ENCODE peak calls at places on chromosomes 6 and 20, in six cellular contexts. One of them, this sample, is unnamed. For H3K27me3 and H3K36me3, the result is how much of the 10 kb centered on the place peaks cover.

GRCh38 chr6:99282479-99283062 is 66.9 kb downstream of the FAXC start:
- DNase-seq in heart right ventricle: no peak
- DNase-seq in cardiac muscle cell: peak
- DNase-seq in brain microvascular endothelial cell: no peak
- DNase-seq in GM06990: no peak
- DNase-seq in neural progenitor cell: peak
- DNase-seq in this sample: peak

GRCh38 chr6:20220345-20220744 is 8.1 kb upstream of the MBOAT1 start:
- DNase-seq in brain microvascular endothelial cell: no peak
- DNase-seq in heart right ventricle: no peak
- DNase-seq in cardiac muscle cell: no peak
- DNase-seq in GM06990: no peak
- DNase-seq in neural progenitor cell: no peak
- DNase-seq in this sample: no peak

GRCh38 chr6:18489335-18489734 is 102.2 kb downstream of the RNF144B start:
- DNase-seq in cardiac muscle cell: no peak
- DNase-seq in neural progenitor cell: no peak
- DNase-seq in GM06990: no peak
- DNase-seq in brain microvascular endothelial cell: no peak
- DNase-seq in heart right ventricle: no peak
- DNase-seq in this sample: no peak

GRCh38 chr6:83221302-83221701 is 28.1 kb downstream of the RWDD2A start:
- DNase-seq in cardiac muscle cell: peak
- DNase-seq in heart right ventricle: no peak
- DNase-seq in neural progenitor cell: no peak
- DNase-seq in brain microvascular endothelial cell: peak
- DNase-seq in GM06990: no peak
- DNase-seq in this sample: no peak

GRCh38 chr6:130724089-130724488 is 103.1 kb upstream of the SMLR1 start:
- DNase-seq in GM06990: no peak
- DNase-seq in cardiac muscle cell: no peak
- DNase-seq in brain microvascular endothelial cell: no peak
- DNase-seq in neural progenitor cell: no peak
- DNase-seq in heart right ventricle: no peak
- DNase-seq in this sample: no peak

GRCh38 chr6:140956567-140957306 is 1176.0 kb upstream of the GJE1 start:
- DNase-seq in GM06990: no peak
- DNase-seq in cardiac muscle cell: no peak
- DNase-seq in heart right ventricle: no peak
- DNase-seq in brain microvascular endothelial cell: no peak
- DNase-seq in neural progenitor cell: peak
- DNase-seq in this sample: no peak

GRCh38 chr6:6556738-6557503 is 31.6 kb upstream of the LY86 start:
- DNase-seq in GM06990: no peak
- DNase-seq in heart right ventricle: peak
- DNase-seq in brain microvascular endothelial cell: peak
- DNase-seq in neural progenitor cell: peak
- DNase-seq in cardiac muscle cell: peak
- DNase-seq in this sample: peak

GRCh38 chr6:53854843-53855567 is 60.2 kb downstream of the LRRC1 start:
- DNase-seq in neural progenitor cell: no peak
- DNase-seq in cardiac muscle cell: no peak
- DNase-seq in GM06990: no peak
- DNase-seq in brain microvascular endothelial cell: no peak
- DNase-seq in heart right ventricle: no peak
- DNase-seq in this sample: no peak

GRCh38 chr6:14068133-14068532 is 49.4 kb upstream of the CD83 start:
- DNase-seq in cardiac muscle cell: peak
- DNase-seq in GM06990: no peak
- DNase-seq in brain microvascular endothelial cell: peak
- DNase-seq in neural progenitor cell: no peak
- DNase-seq in heart right ventricle: no peak
- DNase-seq in this sample: no peak

GRCh38 chr6:98094696-98095095 is 739.7 kb upstream of the POU3F2 start:
- DNase-seq in brain microvascular endothelial cell: no peak
- DNase-seq in cardiac muscle cell: no peak
- DNase-seq in heart right ventricle: no peak
- DNase-seq in GM06990: no peak
- DNase-seq in neural progenitor cell: no peak
- DNase-seq in this sample: no peak

GRCh38 chr6:15520616-15521203 is 142.1 kb downstream of the DTNBP1 start:
- DNase-seq in heart right ventricle: no peak
- DNase-seq in brain microvascular endothelial cell: no peak
- DNase-seq in neural progenitor cell: no peak
- DNase-seq in GM06990: no peak
- DNase-seq in cardiac muscle cell: no peak
- DNase-seq in this sample: peak

GRCh38 chr20:50398064-50398463 is 112.1 kb upstream of the PTPN1 start:
- DNase-seq in cardiac muscle cell: no peak
- DNase-seq in heart right ventricle: no peak
- DNase-seq in neural progenitor cell: no peak
- DNase-seq in brain microvascular endothelial cell: no peak
- DNase-seq in GM06990: no peak
- DNase-seq in this sample: no peak

GRCh38 chr6:63663147-63663877 is 27.7 kb downstream of the PHF3 start:
- DNase-seq in cardiac muscle cell: peak
- DNase-seq in neural progenitor cell: no peak
- DNase-seq in brain microvascular endothelial cell: peak
- DNase-seq in GM06990: no peak
- DNase-seq in heart right ventricle: no peak
- DNase-seq in this sample: no peak

GRCh38 chr20:32466739-32467505 is 108.8 kb downstream of the ASXL1 start:
- DNase-seq in GM06990: no peak
- DNase-seq in heart right ventricle: no peak
- DNase-seq in neural progenitor cell: no peak
- DNase-seq in brain microvascular endothelial cell: no peak
- DNase-seq in cardiac muscle cell: no peak
- DNase-seq in this sample: no peak

GRCh38 chr6:104711371-104711770 is 148.3 kb downstream of the HACE1 start:
- DNase-seq in brain microvascular endothelial cell: peak
- DNase-seq in GM06990: no peak
- DNase-seq in neural progenitor cell: no peak
- DNase-seq in heart right ventricle: no peak
- DNase-seq in cardiac muscle cell: peak
- DNase-seq in this sample: no peak

DNA sequence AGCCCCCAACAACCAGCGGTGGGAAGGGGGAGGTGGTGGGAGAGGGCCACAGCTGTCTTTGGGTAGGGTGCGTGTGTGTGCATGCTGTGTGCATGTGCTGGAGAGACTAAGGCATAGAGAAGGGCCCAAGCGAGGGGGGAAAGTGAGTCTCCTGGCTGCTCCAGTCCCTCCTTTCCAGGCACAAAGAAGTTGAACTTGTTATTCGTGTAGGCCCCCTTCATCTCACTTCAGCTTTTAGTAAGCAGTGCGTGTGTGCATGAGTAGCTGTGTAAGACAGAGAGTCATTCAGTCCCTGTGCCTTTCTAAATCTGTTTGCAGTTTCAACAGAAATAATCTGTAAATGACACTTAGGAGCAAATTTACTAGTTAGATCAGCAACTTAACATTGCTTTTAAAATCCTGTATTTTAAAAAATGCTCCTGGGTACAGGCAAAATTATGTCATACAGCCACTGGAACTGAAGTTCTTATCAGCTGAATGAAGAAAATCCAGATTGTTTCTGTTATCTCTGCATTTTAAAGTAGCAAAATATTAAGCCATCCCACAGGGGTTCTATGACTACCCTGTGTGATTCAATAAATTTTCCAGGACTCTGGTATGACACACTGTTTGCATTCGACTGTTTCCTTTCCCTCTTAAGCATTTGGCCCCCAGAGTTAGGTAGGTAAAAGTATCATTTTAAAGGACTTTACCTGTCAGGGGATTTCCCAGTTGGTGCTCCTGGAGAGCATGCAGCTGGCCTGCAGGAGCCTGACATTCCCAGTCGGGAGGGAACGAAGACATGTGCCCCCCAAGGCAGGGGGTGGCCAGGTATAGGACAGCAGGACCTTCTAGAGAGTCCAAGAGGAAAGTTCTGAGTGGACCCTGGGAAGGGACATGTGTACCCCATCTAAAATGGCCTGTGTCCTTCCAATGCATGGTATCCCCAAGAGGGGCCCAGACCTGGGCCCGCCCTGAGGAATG is 39.0 kb downstream of the MTRES1 start:
- DNase-seq in cardiac muscle cell: peak
- DNase-seq in neural progenitor cell: no peak
- DNase-seq in heart right ventricle: no peak
- DNase-seq in GM06990: no peak
- DNase-seq in brain microvascular endothelial cell: no peak
- DNase-seq in this sample: peak
- H3K4me3 ChIP-seq in cardiac muscle cell: no peak
- H3K4me3 ChIP-seq in neural progenitor cell: no peak
- H3K4me3 ChIP-seq in heart right ventricle: no peak
- H3K4me3 ChIP-seq in GM06990: no peak
- H3K4me3 ChIP-seq in brain microvascular endothelial cell: no peak
- H3K4me3 ChIP-seq in this sample: no peak

GRCh38 chr20:59948828-59949720 is 8.9 kb downstream of the FAM217B start:
- DNase-seq in neural progenitor cell: peak
- DNase-seq in cardiac muscle cell: peak
- DNase-seq in heart right ventricle: peak
- DNase-seq in GM06990: no peak
- DNase-seq in brain microvascular endothelial cell: peak
- DNase-seq in this sample: no peak

GRCh38 chr20:59945731-59946130 is 5.5 kb downstream of the FAM217B start:
- DNase-seq in neural progenitor cell: peak
- DNase-seq in GM06990: no peak
- DNase-seq in brain microvascular endothelial cell: no peak
- DNase-seq in cardiac muscle cell: no peak
- DNase-seq in heart right ventricle: no peak
- DNase-seq in this sample: no peak

GRCh38 chr20:59948212-59948611 is 8.0 kb downstream of the FAM217B start:
- DNase-seq in brain microvascular endothelial cell: no peak
- DNase-seq in neural progenitor cell: no peak
- DNase-seq in GM06990: no peak
- DNase-seq in heart right ventricle: no peak
- DNase-seq in cardiac muscle cell: no peak
- DNase-seq in this sample: no peak

GRCh38 chr20:59942245-59942644 is 2.1 kb downstream of the FAM217B start:
- DNase-seq in cardiac muscle cell: no peak
- DNase-seq in heart right ventricle: no peak
- DNase-seq in neural progenitor cell: no peak
- DNase-seq in GM06990: no peak
- DNase-seq in brain microvascular endothelial cell: no peak
- DNase-seq in this sample: no peak

GRCh38 chr20:59945175-59945574 is 5.0 kb downstream of the FAM217B start:
- DNase-seq in neural progenitor cell: no peak
- DNase-seq in brain microvascular endothelial cell: no peak
- DNase-seq in cardiac muscle cell: no peak
- DNase-seq in GM06990: no peak
- DNase-seq in heart right ventricle: no peak
- DNase-seq in this sample: no peak
- H3K27me3 ChIP-seq in neural progenitor cell: under half
- H3K27me3 ChIP-seq in brain microvascular endothelial cell: under half
- H3K27me3 ChIP-seq in cardiac muscle cell: under half
- H3K27me3 ChIP-seq in GM06990: under half
- H3K27me3 ChIP-seq in heart right ventricle: under half
- H3K27me3 ChIP-seq in this sample: under half

GRCh38 chr6:145929037-145929633 is 35.0 kb downstream of the SHPRH start:
- DNase-seq in neural progenitor cell: peak
- DNase-seq in GM06990: no peak
- DNase-seq in heart right ventricle: no peak
- DNase-seq in brain microvascular endothelial cell: peak
- DNase-seq in cardiac muscle cell: peak
- DNase-seq in this sample: no peak
- H3K36me3 ChIP-seq in neural progenitor cell: half or more
- H3K36me3 ChIP-seq in GM06990: under half
- H3K36me3 ChIP-seq in heart right ventricle: under half
- H3K36me3 ChIP-seq in brain microvascular endothelial cell: under half
- H3K36me3 ChIP-seq in cardiac muscle cell: under half
- H3K36me3 ChIP-seq in this sample: under half

GRCh38 chr20:11542645-11543044 is 375.0 kb upstream of the BTBD3 start:
- DNase-seq in neural progenitor cell: no peak
- DNase-seq in GM06990: no peak
- DNase-seq in cardiac muscle cell: no peak
- DNase-seq in brain microvascular endothelial cell: no peak
- DNase-seq in heart right ventricle: no peak
- DNase-seq in this sample: no peak

GRCh38 chr20:11549172-11550117 is 368.2 kb upstream of the BTBD3 start:
- DNase-seq in GM06990: no peak
- DNase-seq in brain microvascular endothelial cell: no peak
- DNase-seq in neural progenitor cell: no peak
- DNase-seq in heart right ventricle: no peak
- DNase-seq in cardiac muscle cell: peak
- DNase-seq in this sample: no peak

GRCh38 chr20:11540558-11540957 is 377.1 kb upstream of the BTBD3 start:
- DNase-seq in neural progenitor cell: no peak
- DNase-seq in heart right ventricle: no peak
- DNase-seq in GM06990: no peak
- DNase-seq in cardiac muscle cell: no peak
- DNase-seq in brain microvascular endothelial cell: no peak
- DNase-seq in this sample: peak

GRCh38 chr20:11544029-11544678 is 373.5 kb upstream of the BTBD3 start:
- DNase-seq in neural progenitor cell: peak
- DNase-seq in brain microvascular endothelial cell: peak
- DNase-seq in cardiac muscle cell: peak
- DNase-seq in GM06990: no peak
- DNase-seq in heart right ventricle: peak
- DNase-seq in this sample: peak
- H3K4me3 ChIP-seq in neural progenitor cell: no peak
- H3K4me3 ChIP-seq in brain microvascular endothelial cell: no peak
- H3K4me3 ChIP-seq in cardiac muscle cell: no peak
- H3K4me3 ChIP-seq in GM06990: no peak
- H3K4me3 ChIP-seq in heart right ventricle: no peak
- H3K4me3 ChIP-seq in this sample: no peak

GRCh38 chr20:40715491-40715890 is 26.5 kb upstream of the MAFB start:
- DNase-seq in heart right ventricle: no peak
- DNase-seq in neural progenitor cell: no peak
- DNase-seq in cardiac muscle cell: no peak
- DNase-seq in GM06990: no peak
- DNase-seq in brain microvascular endothelial cell: no peak
- DNase-seq in this sample: no peak

GRCh38 chr20:40714109-40714508 is 25.1 kb upstream of the MAFB start:
- DNase-seq in brain microvascular endothelial cell: no peak
- DNase-seq in cardiac muscle cell: no peak
- DNase-seq in neural progenitor cell: no peak
- DNase-seq in heart right ventricle: no peak
- DNase-seq in GM06990: peak
- DNase-seq in this sample: no peak

GRCh38 chr20:40714916-40715315 is 25.9 kb upstream of the MAFB start:
- DNase-seq in cardiac muscle cell: no peak
- DNase-seq in brain microvascular endothelial cell: no peak
- DNase-seq in neural progenitor cell: no peak
- DNase-seq in GM06990: no peak
- DNase-seq in heart right ventricle: no peak
- DNase-seq in this sample: no peak

GRCh38 chr20:40711078-40711477 is 22.0 kb upstream of the MAFB start:
- DNase-seq in brain microvascular endothelial cell: no peak
- DNase-seq in cardiac muscle cell: no peak
- DNase-seq in neural progenitor cell: peak
- DNase-seq in GM06990: no peak
- DNase-seq in heart right ventricle: no peak
- DNase-seq in this sample: no peak

DNA sequence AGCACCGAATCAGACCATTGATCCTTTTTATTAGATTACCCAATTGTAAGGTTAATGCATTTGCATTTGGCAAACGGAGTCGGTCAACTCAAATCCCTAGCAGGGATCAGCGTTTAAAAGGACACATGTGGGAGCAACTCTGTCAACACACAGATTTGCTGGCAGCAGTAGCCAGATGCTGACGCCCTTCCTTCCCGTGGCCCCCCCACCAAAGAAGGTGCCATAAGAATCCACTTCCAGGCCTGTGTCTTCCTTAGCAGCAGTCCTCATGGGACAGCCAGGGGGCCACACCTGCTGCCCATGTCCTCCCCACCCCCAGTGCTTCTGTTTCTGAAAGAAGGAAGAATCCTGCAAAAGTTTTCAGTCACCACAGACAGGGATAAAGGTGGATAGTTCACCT is 24.5 kb upstream of the MAFB start:
- DNase-seq in neural progenitor cell: no peak
- DNase-seq in cardiac muscle cell: no peak
- DNase-seq in GM06990: no peak
- DNase-seq in brain microvascular endothelial cell: no peak
- DNase-seq in heart right ventricle: peak
- DNase-seq in this sample: no peak
- H3K27me3 ChIP-seq in neural progenitor cell: under half
- H3K27me3 ChIP-seq in cardiac muscle cell: under half
- H3K27me3 ChIP-seq in GM06990: under half
- H3K27me3 ChIP-seq in brain microvascular endothelial cell: under half
- H3K27me3 ChIP-seq in heart right ventricle: under half
- H3K27me3 ChIP-seq in this sample: under half

This sample was measured in H7.